ENCODE peak calls at places on chromosome 15, in eight cellular contexts. V, T, M, O, G, H, C and J are unnamed samples.
A peak's percentile ranks its signal among the peaks of the same experiment; 100 is the strongest.

GRCh38 chr15:67915374-67916050 is 75.7 kb upstream of the RNU6-1 start:
- DNase-seq in V (peak; percentile 57), T (peak; percentile 82), M (peak; percentile 38), O (no peak), G (no peak), H (no peak), C (no peak), J (no peak)

GRCh38 chr15:56150204-56150603 is 93.5 kb downstream of the RFX7 start:
- DNase-seq in V (no peak), T (no peak), M (no peak), O (no peak), G (no peak), H (no peak), C (no peak), J (no peak)

GRCh38 chr15:47819158-47819557 is 101.9 kb downstream of the SEMA6D start:
- DNase-seq in V (no peak), T (no peak), M (no peak), O (no peak), G (no peak), H (no peak), C (no peak), J (no peak)

GRCh38 chr15:80878867-80879250 is 99.7 kb downstream of the CEMIP start:
- DNase-seq in V (no peak), T (no peak), M (no peak), O (no peak), G (no peak), H (no peak), C (no peak), J (no peak)

GRCh38 chr15:35784745-35785144 is 238.8 kb upstream of the DPH6 start:
- DNase-seq in V (no peak), T (no peak), M (no peak), O (no peak), G (no peak), H (no peak), C (no peak), J (no peak)

GRCh38 chr15:37764733-37765191 is 169.7 kb upstream of the TMCO5A start:
- DNase-seq in V (peak; percentile 83), T (peak; percentile 38), M (no peak), O (peak; percentile 53), G (peak; percentile 19), H (peak; percentile 54), C (peak; percentile 8), J (peak; percentile 39)

GRCh38 chr15:71646767-71647478 is 163.4 kb upstream of the NR2E3 start:
- DNase-seq in V (no peak), T (no peak), M (no peak), O (no peak), G (no peak), H (no peak), C (no peak), J (no peak)

GRCh38 chr15:41790756-41791546 is 16.7 kb downstream of the MAPKBP1 start:
- DNase-seq in V (peak; percentile 90), T (no peak), M (no peak), O (peak; percentile 65), G (no peak), H (peak; percentile 86), C (no peak), J (peak; percentile 53)

GRCh38 chr15:66785637-66786036 is 83.6 kb downstream of the SMAD6 start:
- DNase-seq in V (no peak), T (no peak), M (no peak), O (no peak), G (no peak), H (peak; percentile 84), C (no peak), J (no peak)

GRCh38 chr15:49900036-49900435 is 219.0 kb downstream of the ATP8B4 start:
- DNase-seq in V (no peak), T (no peak), M (no peak), O (no peak), G (no peak), H (peak; percentile 20), C (no peak), J (no peak)

GRCh38 chr15:85704021-85704420 is 90.7 kb downstream of the KLHL25 start:
- DNase-seq in V (no peak), T (no peak), M (no peak), O (no peak), G (no peak), H (peak; percentile 36), C (no peak), J (no peak)

GRCh38 chr15:77508541-77509505 is 88.1 kb downstream of the HMG20A start:
- DNase-seq in V (no peak), T (no peak), M (no peak), O (no peak), G (no peak), H (peak; percentile 27), C (no peak), J (no peak)

GRCh38 chr15:36814085-36814484 is 234.7 kb downstream of the CDIN1 start:
- DNase-seq in V (no peak), T (no peak), M (no peak), O (no peak), G (no peak), H (no peak), C (no peak), J (no peak)

GRCh38 chr15:92809880-92810361 is 90.2 kb upstream of the CHD2 start:
- DNase-seq in V (peak; percentile 32), T (peak; percentile 63), M (no peak), O (peak; percentile 53), G (no peak), H (peak; percentile 67), C (no peak), J (peak; percentile 34)

GRCh38 chr15:74506515-74506840 is 34.5 kb upstream of the ARID3B start:
- DNase-seq in V (no peak), T (no peak), M (no peak), O (no peak), G (no peak), H (no peak), C (no peak), J (no peak)

GRCh38 chr15:89781891-89782618 is 5.9 kb downstream of the MESP2 start:
- DNase-seq in V (peak; percentile 90), T (no peak), M (no peak), O (peak; percentile 92), G (no peak), H (peak; percentile 76), C (peak; percentile 52), J (no peak)

GRCh38 chr15:68484696-68485400 is 52.9 kb upstream of the ITGA11 start:
- DNase-seq in V (no peak), T (no peak), M (no peak), O (no peak), G (no peak), H (peak; percentile 90), C (peak; percentile 70), J (no peak)

GRCh38 chr15:41629883-41630282 is 30.3 kb upstream of the MGA start:
- DNase-seq in V (no peak), T (no peak), M (no peak), O (no peak), G (no peak), H (no peak), C (no peak), J (no peak)

GRCh38 chr15:82969353-82969752 is 16.7 kb upstream of the RAMAC start:
- DNase-seq in V (no peak), T (no peak), M (no peak), O (no peak), G (no peak), H (no peak), C (no peak), J (no peak)

GRCh38 chr15:82971223-82971984 is 14.6 kb upstream of the RAMAC start:
- DNase-seq in V (no peak), T (no peak), M (no peak), O (no peak), G (no peak), H (no peak), C (no peak), J (no peak)

GRCh38 chr15:82970078-82970686 is 15.8 kb upstream of the RAMAC start:
- DNase-seq in V (no peak), T (no peak), M (no peak), O (no peak), G (no peak), H (no peak), C (no peak), J (no peak)

GRCh38 chr15:82972990-82973389 is 13.0 kb upstream of the RAMAC start:
- DNase-seq in V (no peak), T (no peak), M (no peak), O (no peak), G (no peak), H (no peak), C (no peak), J (no peak)

DNA sequence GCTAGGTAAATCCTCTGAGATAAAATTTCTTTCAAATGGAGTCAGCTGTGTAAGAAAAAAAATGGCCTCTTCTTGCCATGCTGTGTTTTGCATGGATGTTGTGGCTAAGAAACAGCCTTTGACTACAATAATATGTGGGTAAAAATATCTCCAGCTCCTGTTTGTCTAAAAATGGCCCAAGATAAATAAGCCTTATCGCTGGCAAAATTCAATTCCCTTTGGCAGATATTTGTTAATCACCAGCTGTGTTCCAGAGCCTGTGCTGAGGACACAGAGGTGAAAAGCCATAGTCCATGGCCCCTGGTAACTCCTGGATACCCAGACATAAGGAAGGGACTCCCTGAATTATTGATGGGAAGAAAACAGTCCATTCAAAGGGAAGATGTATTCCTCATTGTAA is 15.3 kb upstream of the RAMAC start:
- DNase-seq in V (no peak), T (no peak), M (no peak), O (no peak), G (no peak), H (no peak), C (no peak), J (no peak)
- TF ChIP-seq CTCF in V (no peak), T (no peak), M (no peak), O (no peak), G (no peak), H (no peak), C (no peak), J (no peak)

DNA sequence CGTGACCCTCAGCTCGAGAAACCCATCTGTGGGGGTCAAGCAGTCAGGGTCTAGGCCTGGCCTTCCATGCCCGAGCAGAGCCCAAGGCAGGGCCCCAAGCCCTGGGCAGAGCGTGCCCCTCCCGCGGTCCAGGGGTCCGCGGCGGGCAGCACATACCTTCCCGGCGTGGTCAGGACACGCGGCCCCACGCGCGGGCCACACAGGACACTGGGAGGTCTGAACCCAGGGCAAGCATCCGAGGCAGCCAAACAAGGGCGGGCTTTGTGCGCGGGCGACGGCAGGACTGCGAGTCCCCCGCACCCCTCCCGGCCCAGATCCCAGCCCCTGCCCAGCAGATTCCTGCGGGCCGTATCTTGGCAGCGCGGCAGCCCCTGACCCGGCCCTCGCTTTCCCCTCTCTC is 61.6 kb upstream of the ACAN start:
- DNase-seq in V (no peak), T (no peak), M (no peak), O (no peak), G (no peak), H (no peak), C (no peak), J (no peak)
- TF ChIP-seq CTCF in V (no peak), T (no peak), M (no peak), O (no peak), G (no peak), H (no peak), C (no peak), J (no peak)

DNA sequence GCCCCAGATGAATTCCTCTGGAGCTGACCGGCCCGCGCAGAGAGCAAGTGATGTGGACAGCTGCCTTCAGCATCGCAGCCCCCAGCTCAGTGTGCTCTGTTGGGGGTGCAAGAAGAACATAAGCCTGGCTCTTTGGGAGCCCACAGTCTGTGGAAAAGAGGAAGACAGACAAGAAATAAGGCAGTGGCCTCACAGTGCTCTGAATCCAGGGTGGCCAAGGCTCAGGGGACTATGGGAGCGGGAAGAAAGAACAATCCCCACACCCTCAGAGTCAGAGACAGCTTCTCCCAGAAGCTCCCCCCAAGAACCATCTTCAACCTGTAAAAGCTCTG is 277 bp upstream of the HDDC3 start:
- DNase-seq in V (no peak), T (no peak), M (no peak), O (no peak), G (no peak), H (no peak), C (no peak), J (no peak)
- TF ChIP-seq CTCF in V (peak; percentile 3), T (peak; percentile 27), M (no peak), O (no peak), G (peak; percentile 59), H (no peak), C (no peak), J (no peak)

GRCh38 chr15:28098766-28099554 is at the start of gene OCA2:
- DNase-seq in V (peak; percentile 27), T (peak; percentile 68), M (peak; percentile 83), O (peak; percentile 30), G (peak; percentile 88), H (peak; percentile 50), C (no peak), J (peak; percentile 65)
- TF ChIP-seq CTCF in V (peak; percentile 47), T (no peak), M (peak; percentile 56), O (peak; percentile 10), G (peak; percentile 84), H (peak; percentile 9), C (peak; percentile 15), J (peak; percentile 62)